ENCODE peak calls at places on chromosome 17, in seven cellular contexts. One of them, this sample, is unnamed.

GRCh38 chr17:12402963-12403622 is 262.6 kb upstream of the MYOCD start:
- DNase-seq in A549: peak
- DNase-seq in thyroid gland: no peak
- DNase-seq in body of pancreas: no peak
- DNase-seq in transverse colon: no peak
- DNase-seq in IMR-90: peak
- DNase-seq in stomach: no peak
- DNase-seq in this sample: no peak

GRCh38 chr17:47323382-47324223 is at the start of gene EFCAB13:
- DNase-seq in thyroid gland: peak
- DNase-seq in stomach: peak
- DNase-seq in IMR-90: peak
- DNase-seq in body of pancreas: peak
- DNase-seq in transverse colon: peak
- DNase-seq in A549: peak
- DNase-seq in this sample: peak

GRCh38 chr17:6204203-6204722 is 134.1 kb downstream of the WSCD1 start:
- DNase-seq in A549: no peak
- DNase-seq in transverse colon: no peak
- DNase-seq in thyroid gland: no peak
- DNase-seq in stomach: no peak
- DNase-seq in body of pancreas: no peak
- DNase-seq in IMR-90: no peak
- DNase-seq in this sample: no peak

GRCh38 chr17:36813957-36814356 is 123.3 kb upstream of the LHX1 start:
- DNase-seq in thyroid gland: no peak
- DNase-seq in A549: no peak
- DNase-seq in body of pancreas: no peak
- DNase-seq in transverse colon: no peak
- DNase-seq in IMR-90: no peak
- DNase-seq in stomach: no peak
- DNase-seq in this sample: peak

GRCh38 chr17:27601069-27601974 is 29.7 kb upstream of the LGALS9 start:
- DNase-seq in body of pancreas: peak
- DNase-seq in IMR-90: peak
- DNase-seq in stomach: peak
- DNase-seq in A549: peak
- DNase-seq in transverse colon: peak
- DNase-seq in thyroid gland: peak
- DNase-seq in this sample: peak

GRCh38 chr17:36705651-36706436 is 104.5 kb downstream of the MRM1 start:
- DNase-seq in A549: peak
- DNase-seq in body of pancreas: peak
- DNase-seq in transverse colon: peak
- DNase-seq in IMR-90: peak
- DNase-seq in stomach: peak
- DNase-seq in thyroid gland: peak
- DNase-seq in this sample: peak

GRCh38 chr17:13940858-13941665 is 128.2 kb upstream of the COX10 start:
- DNase-seq in body of pancreas: no peak
- DNase-seq in stomach: no peak
- DNase-seq in transverse colon: no peak
- DNase-seq in A549: peak
- DNase-seq in thyroid gland: no peak
- DNase-seq in IMR-90: peak
- DNase-seq in this sample: no peak

GRCh38 chr17:31663576-31663975 is 195.5 kb downstream of the COPRS start:
- DNase-seq in body of pancreas: no peak
- DNase-seq in stomach: no peak
- DNase-seq in IMR-90: peak
- DNase-seq in thyroid gland: no peak
- DNase-seq in A549: peak
- DNase-seq in transverse colon: no peak
- DNase-seq in this sample: no peak

GRCh38 chr17:419073-419735 is 66.6 kb upstream of the RPH3AL start:
- DNase-seq in body of pancreas: no peak
- DNase-seq in thyroid gland: no peak
- DNase-seq in IMR-90: no peak
- DNase-seq in A549: no peak
- DNase-seq in transverse colon: peak
- DNase-seq in stomach: no peak
- DNase-seq in this sample: no peak

GRCh38 chr17:65685110-65685509 is 123.7 kb upstream of the AXIN2 start:
- DNase-seq in A549: no peak
- DNase-seq in transverse colon: no peak
- DNase-seq in IMR-90: no peak
- DNase-seq in stomach: no peak
- DNase-seq in body of pancreas: no peak
- DNase-seq in thyroid gland: no peak
- DNase-seq in this sample: no peak

GRCh38 chr17:29212681-29213121 is 32.5 kb upstream of the MYO18A start:
- DNase-seq in transverse colon: no peak
- DNase-seq in IMR-90: peak
- DNase-seq in thyroid gland: no peak
- DNase-seq in body of pancreas: no peak
- DNase-seq in A549: no peak
- DNase-seq in stomach: no peak
- DNase-seq in this sample: no peak

GRCh38 chr17:3695129-3695722 is 729 bp downstream of the P2RX5 start:
- DNase-seq in A549: no peak
- DNase-seq in body of pancreas: no peak
- DNase-seq in stomach: no peak
- DNase-seq in thyroid gland: no peak
- DNase-seq in IMR-90: no peak
- DNase-seq in transverse colon: peak
- DNase-seq in this sample: no peak

GRCh38 chr17:69235338-69236058 is 6.9 kb upstream of the ABCA10 start:
- DNase-seq in stomach: peak
- DNase-seq in thyroid gland: peak
- DNase-seq in IMR-90: peak
- DNase-seq in transverse colon: peak
- DNase-seq in body of pancreas: peak
- DNase-seq in A549: peak
- DNase-seq in this sample: peak

GRCh38 chr17:27578718-27579085 is 52.3 kb upstream of the LGALS9 start:
- DNase-seq in A549: no peak
- DNase-seq in body of pancreas: no peak
- DNase-seq in stomach: no peak
- DNase-seq in IMR-90: peak
- DNase-seq in transverse colon: no peak
- DNase-seq in thyroid gland: no peak
- DNase-seq in this sample: no peak

GRCh38 chr17:49845210-49845782 is 2.6 kb downstream of the TAC4 start:
- DNase-seq in stomach: no peak
- DNase-seq in transverse colon: no peak
- DNase-seq in IMR-90: no peak
- DNase-seq in thyroid gland: no peak
- DNase-seq in body of pancreas: peak
- DNase-seq in A549: no peak
- DNase-seq in this sample: no peak

GRCh38 chr17:34383225-34383615 is 20.2 kb upstream of the CCL1 start:
- DNase-seq in stomach: no peak
- DNase-seq in thyroid gland: no peak
- DNase-seq in IMR-90: no peak
- DNase-seq in body of pancreas: no peak
- DNase-seq in transverse colon: no peak
- DNase-seq in A549: no peak
- DNase-seq in this sample: peak

GRCh38 chr17:28554565-28554964 is 2.1 kb upstream of the UNC119 start:
- DNase-seq in A549: peak
- DNase-seq in stomach: no peak
- DNase-seq in transverse colon: no peak
- DNase-seq in body of pancreas: no peak
- DNase-seq in thyroid gland: no peak
- DNase-seq in IMR-90: no peak
- DNase-seq in this sample: no peak

GRCh38 chr17:7750321-7750821 is 32.8 kb downstream of the DNAH2 start:
- DNase-seq in IMR-90: peak
- DNase-seq in stomach: no peak
- DNase-seq in thyroid gland: no peak
- DNase-seq in transverse colon: no peak
- DNase-seq in A549: no peak
- DNase-seq in body of pancreas: no peak
- DNase-seq in this sample: no peak

GRCh38 chr17:67386965-67387551 is 10.0 kb downstream of the PITPNC1 start:
- DNase-seq in A549: peak
- DNase-seq in transverse colon: peak
- DNase-seq in stomach: peak
- DNase-seq in IMR-90: peak
- DNase-seq in body of pancreas: peak
- DNase-seq in thyroid gland: no peak
- DNase-seq in this sample: peak

GRCh38 chr17:30273373-30273772 is 18.4 kb downstream of the BLMH start:
- DNase-seq in IMR-90: peak
- DNase-seq in stomach: no peak
- DNase-seq in body of pancreas: no peak
- DNase-seq in thyroid gland: no peak
- DNase-seq in A549: no peak
- DNase-seq in transverse colon: no peak
- DNase-seq in this sample: no peak

GRCh38 chr17:56908061-56908542 is 5.7 kb downstream of the TRIM25 start:
- DNase-seq in transverse colon: peak
- DNase-seq in thyroid gland: peak
- DNase-seq in A549: peak
- DNase-seq in IMR-90: no peak
- DNase-seq in body of pancreas: peak
- DNase-seq in stomach: peak
- DNase-seq in this sample: peak

GRCh38 chr17:73910216-73910615 is 266.0 kb upstream of the SDK2 start:
- DNase-seq in body of pancreas: no peak
- DNase-seq in A549: no peak
- DNase-seq in stomach: no peak
- DNase-seq in thyroid gland: no peak
- DNase-seq in transverse colon: no peak
- DNase-seq in IMR-90: no peak
- DNase-seq in this sample: no peak

GRCh38 chr17:68759343-68760140 is 158.4 kb upstream of the FAM20A start:
- DNase-seq in stomach: peak
- DNase-seq in thyroid gland: peak
- DNase-seq in A549: peak
- DNase-seq in IMR-90: peak
- DNase-seq in transverse colon: peak
- DNase-seq in body of pancreas: peak
- DNase-seq in this sample: peak

GRCh38 chr17:12789976-12790805 is 893 bp downstream of the ARHGAP44 start:
- DNase-seq in A549: no peak
- DNase-seq in transverse colon: peak
- DNase-seq in stomach: peak
- DNase-seq in IMR-90: no peak
- DNase-seq in thyroid gland: peak
- DNase-seq in body of pancreas: peak
- DNase-seq in this sample: peak

GRCh38 chr17:6427284-6427781 is 7.6 kb downstream of the AIPL1 start:
- DNase-seq in IMR-90: peak
- DNase-seq in body of pancreas: no peak
- DNase-seq in stomach: no peak
- DNase-seq in A549: no peak
- DNase-seq in thyroid gland: no peak
- DNase-seq in transverse colon: no peak
- DNase-seq in this sample: no peak

GRCh38 chr17:49730078-49730786 is 22.5 kb upstream of the SLC35B1 start:
- DNase-seq in A549: no peak
- DNase-seq in thyroid gland: peak
- DNase-seq in transverse colon: peak
- DNase-seq in stomach: peak
- DNase-seq in IMR-90: peak
- DNase-seq in body of pancreas: peak
- DNase-seq in this sample: no peak

GRCh38 chr17:41763327-41763726 is 23.2 kb downstream of the JUP start:
- DNase-seq in thyroid gland: no peak
- DNase-seq in IMR-90: no peak
- DNase-seq in transverse colon: no peak
- DNase-seq in stomach: no peak
- DNase-seq in A549: no peak
- DNase-seq in body of pancreas: no peak
- DNase-seq in this sample: no peak
- TF ChIP-seq POLR2A in thyroid gland: no peak
- TF ChIP-seq POLR2A in IMR-90: no peak
- TF ChIP-seq POLR2A in transverse colon: no peak
- TF ChIP-seq POLR2A in stomach: no peak
- TF ChIP-seq POLR2A in A549: no peak
- TF ChIP-seq POLR2A in body of pancreas: no peak
- TF ChIP-seq POLR2A in this sample: no peak

DNA sequence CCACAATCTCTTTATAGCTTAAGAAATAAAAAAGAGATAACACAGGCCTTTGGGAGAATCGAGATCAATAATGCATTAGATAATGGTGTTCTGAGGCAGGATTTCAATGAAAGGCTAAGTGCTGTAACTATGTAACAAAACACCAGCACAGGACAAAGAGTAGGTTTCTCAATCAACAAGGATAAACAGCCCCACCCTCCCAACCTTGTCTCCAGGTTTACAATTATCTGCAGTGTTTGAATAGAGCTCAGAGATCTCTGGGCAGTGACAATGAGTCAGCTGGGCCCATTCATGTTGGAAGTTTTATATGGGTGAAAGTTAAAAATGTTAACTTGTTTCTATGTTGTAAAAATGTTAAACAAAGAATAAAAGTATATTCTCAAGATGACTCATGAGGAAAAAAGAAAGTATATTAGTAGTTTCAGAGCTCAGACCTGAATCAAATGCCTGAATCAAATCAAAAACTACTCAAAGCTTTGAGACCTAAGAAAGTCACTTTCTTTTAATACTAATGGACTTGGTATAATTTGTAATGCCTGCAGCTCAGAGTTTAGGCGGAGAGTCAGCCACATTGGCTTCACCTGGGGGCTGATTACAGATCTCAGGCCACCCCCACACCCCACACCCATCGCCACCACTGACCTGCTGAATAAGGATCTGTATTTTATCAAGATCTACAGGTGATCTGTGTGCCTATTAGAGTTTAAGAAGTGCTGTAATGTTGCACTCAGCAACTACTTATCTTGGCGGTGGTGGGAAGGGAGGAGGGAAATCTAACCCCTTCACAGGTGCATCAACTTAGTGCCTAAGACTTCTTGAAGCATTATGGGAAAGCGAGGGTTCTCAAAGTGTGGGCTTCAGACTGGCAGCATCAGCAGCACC is 17.2 kb upstream of the KRT20 start:
- DNase-seq in thyroid gland: no peak
- DNase-seq in IMR-90: peak
- DNase-seq in A549: peak
- DNase-seq in transverse colon: peak
- DNase-seq in stomach: no peak
- DNase-seq in body of pancreas: no peak
- DNase-seq in this sample: no peak
- H3K4me3 ChIP-seq in thyroid gland: no peak
- H3K4me3 ChIP-seq in IMR-90: no peak
- H3K4me3 ChIP-seq in A549: peak
- H3K4me3 ChIP-seq in transverse colon: peak
- H3K4me3 ChIP-seq in stomach: no peak
- H3K4me3 ChIP-seq in body of pancreas: no peak
- H3K4me3 ChIP-seq in this sample: no peak

GRCh38 chr17:1645207-1646171 is at the start of gene SCARF1:
- DNase-seq in IMR-90: no peak
- DNase-seq in thyroid gland: peak
- DNase-seq in body of pancreas: no peak
- DNase-seq in stomach: no peak
- DNase-seq in transverse colon: no peak
- DNase-seq in A549: no peak
- DNase-seq in this sample: peak
- TF ChIP-seq POLR2A in IMR-90: no peak
- TF ChIP-seq POLR2A in thyroid gland: no peak
- TF ChIP-seq POLR2A in body of pancreas: no peak
- TF ChIP-seq POLR2A in stomach: no peak
- TF ChIP-seq POLR2A in transverse colon: no peak
- TF ChIP-seq POLR2A in A549: no peak
- TF ChIP-seq POLR2A in this sample: no peak

GRCh38 chr17:61579961-61580360 is 11.1 kb downstream of the NACA2 start:
- DNase-seq in IMR-90: peak
- DNase-seq in stomach: no peak
- DNase-seq in thyroid gland: no peak
- DNase-seq in A549: no peak
- DNase-seq in transverse colon: no peak
- DNase-seq in body of pancreas: no peak
- DNase-seq in this sample: no peak
- H3K4me3 ChIP-seq in IMR-90: no peak
- H3K4me3 ChIP-seq in stomach: no peak
- H3K4me3 ChIP-seq in thyroid gland: no peak
- H3K4me3 ChIP-seq in A549: no peak
- H3K4me3 ChIP-seq in transverse colon: no peak
- H3K4me3 ChIP-seq in body of pancreas: no peak
- H3K4me3 ChIP-seq in this sample: no peak